ENCODE peak calls at places on chromosomes 5 and 9, in four cellular contexts. One of them, this sample, is unnamed.

GRCh38 chr5:156589104-156589858 is 260.8 kb upstream of the PPP1R2B start:
- DNase-seq in pancreas: no peak
- DNase-seq in fibroblast of mammary gland: no peak
- DNase-seq in NCI-H1694 treated with DMSO at 0.1 percent for 48 hours: no peak
- DNase-seq in this sample: no peak

GRCh38 chr5:179619776-179620175 is 3.7 kb downstream of the HNRNPH1 start:
- DNase-seq in pancreas: no peak
- DNase-seq in fibroblast of mammary gland: no peak
- DNase-seq in NCI-H1694 treated with DMSO at 0.1 percent for 48 hours: no peak
- DNase-seq in this sample: no peak

GRCh38 chr5:135566422-135567416 is 12.1 kb downstream of the CXCL14 start:
- DNase-seq in pancreas: no peak
- DNase-seq in fibroblast of mammary gland: no peak
- DNase-seq in NCI-H1694 treated with DMSO at 0.1 percent for 48 hours: no peak
- DNase-seq in this sample: no peak

GRCh38 chr5:125199968-125200841 is 453.8 kb upstream of the ZNF608 start:
- DNase-seq in pancreas: no peak
- DNase-seq in fibroblast of mammary gland: no peak
- DNase-seq in NCI-H1694 treated with DMSO at 0.1 percent for 48 hours: peak; percentile 53
- DNase-seq in this sample: peak; percentile 39

GRCh38 chr5:10653751-10654400 is 90.0 kb downstream of the ANKRD33B start:
- DNase-seq in pancreas: no peak
- DNase-seq in fibroblast of mammary gland: no peak
- DNase-seq in NCI-H1694 treated with DMSO at 0.1 percent for 48 hours: no peak
- DNase-seq in this sample: no peak

GRCh38 chr5:150112211-150113046 is 26.1 kb upstream of the CSF1R start:
- DNase-seq in pancreas: no peak
- DNase-seq in fibroblast of mammary gland: peak; percentile 95
- DNase-seq in NCI-H1694 treated with DMSO at 0.1 percent for 48 hours: no peak
- DNase-seq in this sample: no peak

GRCh38 chr9:131187957-131188356 is 62.6 kb downstream of the NUP214 start:
- DNase-seq in pancreas: no peak
- DNase-seq in fibroblast of mammary gland: no peak
- DNase-seq in NCI-H1694 treated with DMSO at 0.1 percent for 48 hours: no peak
- DNase-seq in this sample: no peak

GRCh38 chr9:117121331-117121730 is 293.5 kb downstream of the ASTN2 start:
- DNase-seq in pancreas: no peak
- DNase-seq in fibroblast of mammary gland: no peak
- DNase-seq in NCI-H1694 treated with DMSO at 0.1 percent for 48 hours: no peak
- DNase-seq in this sample: no peak

GRCh38 chr9:75027187-75028107 is 646 bp downstream of the CARNMT1 start:
- DNase-seq in pancreas: peak; percentile 76
- DNase-seq in fibroblast of mammary gland: peak; percentile 48
- DNase-seq in NCI-H1694 treated with DMSO at 0.1 percent for 48 hours: peak; percentile 2
- DNase-seq in this sample: peak; percentile 44

GRCh38 chr5:169192572-169192971 is 108.4 kb downstream of the SLIT3 start:
- DNase-seq in pancreas: no peak
- DNase-seq in fibroblast of mammary gland: no peak
- DNase-seq in NCI-H1694 treated with DMSO at 0.1 percent for 48 hours: no peak
- DNase-seq in this sample: no peak

This sample was measured in NCI-H524.